ENCODE peak calls at places on chromosomes 7 and 10, in ten cellular contexts. Y is psoas muscle, K is GM13977, J is HFFc6, G is LNCaP clone FGC, Q is right atrium auricular region, L is stomach, T is fibroblast of villous mesenchyme, M is HFF-Myc, N is omental fat pad. A is an unnamed sample.

GRCh38 chr7:88101769-88102168 is 118.1 kb downstream of the SRI start:
- DNase-seq in J (no peak), G (no peak), T (no peak), N (no peak), L (no peak), Y (no peak), Q (no peak), K (no peak), M (no peak), A (no peak)

GRCh38 chr10:73113543-73113942 is 3.3 kb downstream of the NUDT13 start:
- DNase-seq in L (no peak), G (no peak), N (no peak), Q (no peak), M (no peak), T (peak), Y (no peak), K (no peak), J (peak), A (no peak)

GRCh38 chr7:36165802-36166201 is 12.7 kb downstream of the EEPD1 start:
- DNase-seq in N (no peak), M (no peak), Y (no peak), L (no peak), Q (no peak), J (no peak), G (no peak), K (no peak), T (no peak), A (no peak)

GRCh38 chr7:9186730-9187129 is 753.3 kb downstream of the NXPH1 start:
- DNase-seq in T (no peak), M (no peak), K (no peak), L (no peak), J (no peak), N (no peak), Q (no peak), Y (no peak), G (no peak), A (no peak)

GRCh38 chr10:5385224-5385623 is 19.4 kb downstream of the TUBAL3 start:
- DNase-seq in J (no peak), N (no peak), M (no peak), G (no peak), Y (no peak), Q (no peak), K (no peak), L (no peak), T (no peak), A (no peak)

GRCh38 chr10:102554531-102554930 is 50.8 kb downstream of the SUFU start:
- DNase-seq in N (no peak), G (no peak), Y (no peak), T (no peak), K (no peak), L (no peak), M (no peak), J (no peak), Q (no peak), A (no peak)

GRCh38 chr10:71647526-71648354 is 71.8 kb downstream of the C10orf105 start:
- DNase-seq in J (no peak), L (no peak), Q (no peak), Y (no peak), M (no peak), K (no peak), T (no peak), G (no peak), N (no peak), A (no peak)

GRCh38 chr10:64059884-64060283 is 538.7 kb downstream of the REEP3 start:
- DNase-seq in K (no peak), J (no peak), Y (no peak), M (no peak), L (no peak), N (no peak), T (no peak), Q (no peak), G (no peak), A (no peak)

GRCh38 chr10:48493083-48493871 is 111.6 kb downstream of the ARHGAP22 start:
- DNase-seq in G (no peak), L (peak), K (no peak), J (no peak), Y (peak), N (no peak), Q (peak), M (no peak), T (no peak), A (no peak)

GRCh38 chr10:102279104-102279503 is 33.8 kb downstream of the GBF1 start:
- DNase-seq in T (no peak), G (no peak), M (no peak), K (no peak), J (no peak), N (no peak), Q (no peak), L (no peak), Y (no peak), A (no peak)

GRCh38 chr10:6239213-6239991 is 36.7 kb downstream of the PFKFB3 start:
- DNase-seq in M (peak), G (no peak), J (peak), N (no peak), T (peak), K (peak), L (peak), Y (peak), Q (no peak), A (no peak)

GRCh38 chr10:80670774-80671173 is 133.1 kb downstream of the SH2D4B start:
- DNase-seq in T (no peak), Y (no peak), J (no peak), L (no peak), M (no peak), G (no peak), Q (no peak), N (no peak), K (no peak), A (no peak)

GRCh38 chr7:50952544-50952943 is 169.8 kb upstream of the GRB10 start:
- DNase-seq in M (no peak), G (no peak), Y (no peak), T (no peak), J (no peak), L (no peak), K (no peak), N (no peak), Q (no peak), A (no peak)

GRCh38 chr7:155543011-155543881 is 3.1 kb downstream of the CNPY1 start:
- DNase-seq in Q (no peak), K (no peak), L (no peak), Y (no peak), G (no peak), J (no peak), N (no peak), T (no peak), M (no peak), A (no peak)

GRCh38 chr7:110010379-110010778 is 1080.5 kb upstream of the LRRN3 start:
- DNase-seq in N (no peak), M (no peak), L (no peak), Y (no peak), G (no peak), J (no peak), T (no peak), K (no peak), Q (no peak), A (no peak)

GRCh38 chr7:46695045-46695708 is 774.1 kb upstream of the IGFBP3 start:
- DNase-seq in M (no peak), K (no peak), Q (no peak), J (no peak), T (no peak), G (peak), N (no peak), L (peak), Y (no peak), A (no peak)

GRCh38 chr7:117065585-117066150 is 112.4 kb downstream of the ST7 start:
- DNase-seq in J (no peak), G (no peak), T (no peak), M (no peak), K (no peak), Y (no peak), Q (no peak), N (no peak), L (no peak), A (no peak)

GRCh38 chr10:58706836-58707235 is 194.2 kb downstream of the BICC1 start:
- DNase-seq in J (no peak), N (no peak), Y (no peak), T (no peak), Q (no peak), L (no peak), G (no peak), M (no peak), K (no peak), A (no peak)

DNA sequence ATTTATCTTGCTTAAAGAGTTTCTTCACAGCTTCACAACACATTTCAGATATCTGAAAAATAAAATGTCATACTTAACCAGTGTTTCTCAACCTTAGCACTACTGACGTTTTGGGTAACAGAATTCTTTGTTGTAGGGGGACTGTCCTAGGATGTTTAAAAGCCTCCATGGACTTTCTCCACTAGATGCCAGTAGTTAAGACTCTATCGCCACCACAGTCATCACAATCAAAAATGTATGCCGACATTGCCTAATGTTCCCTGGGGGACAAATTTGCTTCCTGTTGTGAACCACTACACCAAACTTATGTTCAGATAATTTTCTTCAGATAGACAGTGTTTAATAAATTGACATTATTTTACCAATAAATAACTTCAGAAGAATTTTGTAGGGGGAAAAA is 13.4 kb downstream of the NOC3L start:
- DNase-seq in N (no peak), T (no peak), L (no peak), Q (no peak), K (no peak), G (no peak), J (no peak), Y (no peak), M (no peak), A (no peak)
- TF ChIP-seq CTCF in N (no peak), T (no peak), L (no peak), Q (no peak), K (no peak), G (no peak), J (no peak), Y (no peak), M (no peak), A (no peak)

DNA sequence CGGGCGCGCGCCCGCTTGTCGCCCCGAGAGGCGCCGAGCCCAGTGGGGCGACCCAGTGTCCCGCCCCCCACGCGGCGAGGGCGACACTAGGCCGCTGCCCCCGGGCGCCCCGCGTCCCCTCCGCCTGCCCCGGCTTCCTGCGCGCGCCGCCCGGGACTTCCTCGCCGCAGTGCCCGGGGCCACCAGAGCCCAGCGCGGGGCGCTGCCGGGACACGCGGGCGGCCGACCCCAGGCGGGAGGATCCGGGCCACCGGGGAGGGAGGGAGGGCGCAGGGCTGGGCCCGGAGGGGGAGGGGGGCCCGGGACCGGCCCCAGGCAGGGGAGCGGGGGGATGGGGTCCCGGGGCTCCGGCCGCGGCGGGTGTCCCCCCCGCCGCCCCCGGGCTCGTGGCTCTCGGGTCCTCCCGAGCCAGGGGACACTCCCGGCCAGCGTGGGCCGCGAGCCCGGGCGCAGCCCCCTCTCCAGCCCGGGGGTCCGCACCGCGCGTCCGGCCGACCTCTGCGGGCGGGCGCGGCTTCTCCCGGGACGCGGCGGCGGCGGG is 435 bp upstream of the PWWP2B start:
- DNase-seq in Y (peak), T (peak), J (no peak), K (peak), L (peak), Q (no peak), G (no peak), N (no peak), M (no peak), A (no peak)
- TF ChIP-seq CTCF in Y (peak), T (peak), J (peak), K (peak), L (peak), Q (peak), G (peak), N (peak), M (no peak), A (peak)

GRCh38 chr7:100088095-100088620 is 611 bp upstream of the COPS6 start:
- DNase-seq in J (no peak), K (no peak), M (no peak), L (no peak), G (no peak), Q (no peak), Y (no peak), N (no peak), T (no peak), A (no peak)

GRCh38 chr7:100090527-100091410 is 2.0 kb downstream of the COPS6 start:
- DNase-seq in N (no peak), T (no peak), K (no peak), M (no peak), L (no peak), Q (no peak), J (peak), Y (no peak), G (no peak), A (no peak)

GRCh38 chr7:100089458-100090201 is 861 bp downstream of the COPS6 start:
- DNase-seq in L (no peak), K (no peak), T (peak), Q (no peak), J (peak), M (no peak), N (no peak), Y (no peak), G (no peak), A (no peak)

GRCh38 chr7:100087055-100087750 is 1.6 kb upstream of the COPS6 start:
- DNase-seq in Y (no peak), T (peak), M (peak), Q (no peak), L (no peak), J (peak), K (no peak), N (no peak), G (no peak), A (no peak)

DNA sequence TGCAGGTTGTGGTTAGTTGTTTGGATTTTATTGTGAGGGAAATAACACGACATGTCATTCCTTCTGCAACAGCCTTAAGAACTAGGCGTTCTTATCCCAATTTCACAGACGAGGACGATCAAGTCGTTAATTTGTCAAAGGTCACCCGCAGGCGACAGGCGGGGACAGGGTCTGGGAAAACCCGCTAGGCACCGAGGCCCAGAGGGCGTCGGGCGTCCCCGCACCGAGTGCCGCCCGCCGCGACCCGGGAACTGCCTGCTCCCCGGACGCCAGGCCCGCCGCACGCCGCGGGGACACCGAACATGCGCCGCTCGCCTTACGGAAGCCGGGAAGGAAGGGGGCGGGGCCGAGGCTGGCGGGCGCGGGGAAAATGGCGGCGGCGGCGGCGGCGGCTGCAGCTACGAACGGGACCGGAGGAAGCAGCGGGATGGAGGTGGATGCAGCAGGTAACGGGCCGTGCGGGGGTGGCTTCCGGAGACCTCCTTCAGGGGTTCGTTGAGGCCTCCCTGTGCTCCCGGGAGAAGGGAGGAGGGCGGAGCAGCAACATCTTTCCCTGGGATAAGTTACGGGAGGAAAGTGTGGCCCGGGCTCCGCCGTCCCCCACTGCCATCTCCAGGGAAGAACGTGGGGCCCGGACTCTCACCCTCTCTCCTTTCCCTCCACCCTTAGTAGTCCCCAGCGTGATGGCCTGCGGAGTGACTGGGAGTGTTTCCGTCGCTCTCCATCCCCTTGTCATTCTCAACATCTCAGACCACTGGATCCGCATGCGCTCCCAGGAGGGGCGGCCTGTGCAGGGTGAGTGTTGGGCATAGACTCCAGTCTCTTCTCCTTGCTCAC is at the start of gene COPS6:
- DNase-seq in Y (peak), Q (peak), T (peak), N (peak), J (peak), M (no peak), G (no peak), L (peak), K (peak), A (peak)
- TF ChIP-seq CTCF in Y (no peak), Q (peak), T (no peak), N (no peak), J (no peak), M (no peak), G (no peak), L (no peak), K (no peak), A (no peak)

DNA sequence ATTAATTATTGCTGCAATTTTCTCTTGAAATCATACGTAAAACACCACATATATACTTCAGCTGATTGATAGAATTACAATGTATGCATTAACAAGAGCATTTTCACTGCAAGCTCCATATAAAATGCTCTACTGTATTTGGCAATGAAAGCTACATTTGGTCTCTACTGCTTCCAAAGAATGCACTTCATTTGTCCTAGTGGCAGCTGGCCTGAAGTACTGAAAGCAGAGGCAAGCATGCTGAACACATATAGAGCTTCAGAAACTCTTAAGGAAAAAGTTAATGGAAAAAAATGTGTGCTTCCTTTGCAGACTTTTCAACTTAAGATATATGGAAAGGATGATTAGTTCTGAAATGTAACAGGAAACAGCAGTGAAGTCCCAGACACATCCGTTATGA is 537.1 kb upstream of the POM121L12 start:
- DNase-seq in G (no peak), Q (no peak), N (no peak), M (no peak), Y (no peak), T (no peak), J (no peak), L (no peak), K (no peak), A (no peak)
- TF ChIP-seq CTCF in G (no peak), Q (no peak), N (no peak), M (no peak), Y (no peak), T (no peak), J (no peak), L (no peak), K (no peak), A (no peak)

A was measured in mesothelial cell of epicardium.